ENCODE peak calls at places on chromosomes 13 and 19, in nine cellular contexts. P is stomach, T is transverse colon, F is SK-N-SH, D is suprapubic skin, V is upper lobe of left lung, W is GM12878, X is GM23338, I is Panc1. Q is an unnamed sample.

GRCh38 chr19:799076-799881 is 2.0 kb downstream of the PTBP1 start:
- DNase-seq in I (no peak), X (peak), D (no peak), V (no peak), W (no peak), F (peak), P (no peak), T (peak), Q (no peak)

GRCh38 chr13:78625384-78625783 is 22.0 kb upstream of the POU4F1 start:
- DNase-seq in T (no peak), V (no peak), W (no peak), I (no peak), D (no peak), X (no peak), F (no peak), P (no peak), Q (no peak)

GRCh38 chr13:91375119-91375729 is 23.2 kb upstream of the GPC5 start:
- DNase-seq in F (peak), V (no peak), P (no peak), I (peak), X (peak), T (no peak), D (no peak), W (no peak), Q (no peak)

GRCh38 chr19:30686911-30687566 is 314.9 kb downstream of the ZNF536 start:
- DNase-seq in W (no peak), V (no peak), X (peak), F (peak), I (no peak), T (no peak), P (no peak), D (no peak), Q (no peak)

GRCh38 chr13:44713793-44714469 is 137.8 kb upstream of the TSC22D1 start:
- DNase-seq in I (no peak), T (no peak), P (no peak), D (no peak), V (no peak), F (no peak), X (no peak), W (no peak), Q (no peak)

GRCh38 chr13:80755925-80756324 is 415.0 kb upstream of the SPRY2 start:
- DNase-seq in V (no peak), X (no peak), P (no peak), D (no peak), W (no peak), T (no peak), I (no peak), F (no peak), Q (no peak)

GRCh38 chr13:36872621-36873020 is 47.4 kb downstream of the SMAD9 start:
- DNase-seq in F (no peak), X (peak), D (no peak), P (no peak), I (no peak), W (no peak), V (no peak), T (peak), Q (no peak)

GRCh38 chr19:48493718-48494515 is 17.7 kb downstream of the LMTK3 start:
- DNase-seq in I (no peak), D (no peak), T (no peak), W (no peak), X (peak), F (no peak), V (no peak), P (no peak), Q (no peak)

GRCh38 chr13:80339841-80340642 is 884 bp downstream of the SPRY2 start:
- DNase-seq in W (no peak), T (peak), D (peak), X (peak), I (no peak), V (peak), P (peak), F (peak), Q (no peak)

GRCh38 chr19:53103903-53104203 is 631 bp upstream of the ZNF160 start:
- DNase-seq in D (no peak), X (no peak), V (no peak), W (no peak), F (no peak), T (no peak), P (no peak), I (peak), Q (no peak)

GRCh38 chr19:40147693-40148347 is 43.4 kb upstream of the MAP3K10 start:
- DNase-seq in I (peak), W (no peak), X (peak), T (peak), D (peak), F (no peak), P (no peak), V (no peak), Q (no peak)

GRCh38 chr19:40144947-40145748 is 46.1 kb upstream of the MAP3K10 start:
- DNase-seq in F (no peak), V (no peak), W (no peak), I (peak), P (no peak), D (no peak), T (no peak), X (peak), Q (no peak)

GRCh38 chr19:40154121-40154680 is 37.0 kb upstream of the MAP3K10 start:
- DNase-seq in I (no peak), V (no peak), F (no peak), W (no peak), D (peak), T (no peak), X (no peak), P (no peak), Q (no peak)

GRCh38 chr19:40147338-40147692 is 43.9 kb upstream of the MAP3K10 start:
- DNase-seq in V (no peak), T (no peak), X (no peak), P (no peak), D (peak), F (no peak), W (no peak), I (no peak), Q (no peak)

GRCh38 chr19:40150170-40150569 is 41.1 kb upstream of the MAP3K10 start:
- DNase-seq in X (no peak), D (peak), I (no peak), T (no peak), V (no peak), P (no peak), W (no peak), F (no peak), Q (no peak)
- TF ChIP-seq POLR2AphosphoS5 in X (no peak), D (no peak), I (no peak), T (no peak), V (no peak), P (no peak), W (no peak), F (no peak), Q (no peak)

DNA sequence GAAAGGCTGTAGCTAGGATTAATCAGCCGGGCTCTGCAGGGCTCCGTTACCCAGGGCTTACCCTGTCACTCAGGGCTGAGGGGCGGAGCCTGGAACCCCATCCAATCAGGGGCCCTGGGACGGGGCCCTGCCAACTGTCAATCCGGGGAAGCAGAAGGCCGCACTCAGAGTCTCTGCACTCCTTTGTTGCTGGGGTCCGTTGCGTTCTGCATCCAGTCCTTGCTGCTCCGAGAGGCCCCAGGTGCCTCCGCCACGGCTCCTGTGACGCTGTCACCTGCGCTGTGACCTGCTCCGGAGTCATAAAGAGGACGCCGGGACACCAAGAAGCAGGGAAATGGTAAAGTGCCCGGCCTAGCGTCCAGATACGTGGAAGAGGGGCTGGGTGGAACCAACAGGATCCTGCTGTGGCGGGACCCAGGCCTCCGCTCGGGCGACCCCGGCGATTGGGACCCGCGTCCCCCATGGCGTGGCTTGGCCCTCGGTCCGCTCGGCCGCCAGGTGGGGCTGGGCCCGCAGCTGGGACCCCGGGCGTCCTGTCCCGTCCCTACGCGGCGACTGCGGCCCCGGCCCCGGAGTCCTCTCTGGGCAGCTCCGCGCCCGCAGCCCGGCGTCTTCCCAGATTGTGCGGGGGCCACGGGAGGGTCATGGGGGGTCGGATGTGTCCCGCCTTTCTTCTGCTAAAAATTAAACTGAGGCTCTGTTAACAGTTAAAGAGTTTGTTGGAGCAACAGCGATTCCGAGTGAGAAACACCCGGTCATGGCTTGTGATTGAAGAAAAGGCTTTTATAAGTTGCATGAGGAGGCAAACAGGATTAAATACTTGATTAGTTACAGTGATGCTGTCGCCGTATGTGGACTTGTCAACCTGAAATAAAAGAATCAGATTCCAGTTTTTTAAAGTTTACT is at the start of gene ZNF491:
- DNase-seq in P (peak), X (peak), V (peak), W (no peak), F (peak), I (peak), T (peak), D (peak), Q (peak)
- TF ChIP-seq POLR2AphosphoS5 in P (peak), X (peak), V (no peak), W (peak), F (peak), I (no peak), T (peak), D (no peak), Q (peak)

GRCh38 chr19:35513231-35513974 is at the start of gene DMKN:
- DNase-seq in D (no peak), P (no peak), T (no peak), W (no peak), V (peak), F (no peak), X (peak), I (no peak), Q (no peak)
- TF ChIP-seq POLR2AphosphoS5 in D (no peak), P (no peak), T (no peak), W (no peak), V (no peak), F (no peak), X (no peak), I (no peak), Q (no peak)

GRCh38 chr19:7224205-7224833 is 69.9 kb downstream of the INSR start:
- DNase-seq in D (peak), F (no peak), X (no peak), V (peak), W (no peak), I (no peak), P (peak), T (peak), Q (no peak)
- TF ChIP-seq POLR2AphosphoS5 in D (no peak), F (no peak), X (no peak), V (no peak), W (no peak), I (no peak), P (peak), T (peak), Q (no peak)

GRCh38 chr13:51152713-51153112 is 41.6 kb upstream of the C13orf42 start:
- DNase-seq in I (no peak), F (no peak), T (no peak), W (no peak), P (no peak), D (no peak), V (no peak), X (no peak), Q (no peak)

GRCh38 chr13:51153527-51153926 is 42.5 kb upstream of the C13orf42 start:
- DNase-seq in I (no peak), W (no peak), P (no peak), X (peak), T (no peak), V (no peak), F (no peak), D (no peak), Q (no peak)

GRCh38 chr13:51154029-51154555 is 43.0 kb upstream of the C13orf42 start:
- DNase-seq in V (no peak), I (no peak), D (no peak), X (no peak), F (no peak), P (no peak), T (no peak), W (no peak), Q (no peak)

GRCh38 chr13:51148952-51149573 is 38.0 kb upstream of the C13orf42 start:
- DNase-seq in X (peak), W (no peak), I (no peak), V (no peak), P (no peak), D (no peak), T (peak), F (peak), Q (no peak)

GRCh38 chr13:51151463-51151862 is 40.4 kb upstream of the C13orf42 start:
- DNase-seq in I (no peak), X (no peak), D (no peak), F (no peak), T (no peak), P (no peak), V (no peak), W (no peak), Q (no peak)
- TF ChIP-seq POLR2AphosphoS5 in I (no peak), X (no peak), D (no peak), F (no peak), T (no peak), P (no peak), V (no peak), W (no peak), Q (no peak)

DNA sequence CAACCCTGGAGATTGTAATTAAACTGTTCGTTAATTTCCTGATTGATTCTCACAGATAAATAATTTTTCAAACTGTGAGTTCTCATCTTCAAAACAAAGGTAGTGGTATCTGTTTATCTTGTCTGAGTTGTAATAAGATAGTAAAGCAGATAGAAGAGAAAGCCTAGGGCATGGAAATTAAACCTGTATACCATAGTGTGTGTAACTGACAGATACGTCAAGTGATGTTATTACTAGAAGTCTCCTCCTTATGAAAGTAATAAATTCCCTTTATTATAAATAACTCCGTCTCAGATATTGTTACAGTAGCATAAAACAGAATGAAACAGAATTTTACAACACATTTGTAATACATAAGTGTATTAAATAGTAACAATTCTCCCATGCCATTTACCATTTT is 1065.1 kb downstream of the SLITRK1 start:
- DNase-seq in X (no peak), W (no peak), T (no peak), V (no peak), I (no peak), F (no peak), D (no peak), P (no peak), Q (no peak)
- TF ChIP-seq POLR2AphosphoS5 in X (no peak), W (no peak), T (no peak), V (no peak), I (no peak), F (no peak), D (no peak), P (no peak), Q (no peak)

Q was measured in GM12892.